ENCODE peak calls at places on chromosomes 12 and 14, in seven cellular contexts. X is right lobe of liver; S is epithelial cell of proximal tubule; P is GM06990; E is HL-60; B is A549; C is activated CD8-positive, alpha-beta T cell treated with anti-CD3 and anti-CD28 coated beads for 36 hours. I is an unnamed sample.

GRCh38 chr14:92613008-92613658 is 99.6 kb downstream of the RIN3 start:
- DNase-seq in B (peak; percentile 47), E (peak; percentile 45), X (no peak), P (peak; percentile 34), C (peak; percentile 80), S (no peak), I (no peak)

GRCh38 chr14:74619672-74620131 is 7.7 kb upstream of the LTBP2 start:
- DNase-seq in S (peak; percentile 74), C (no peak), X (no peak), B (peak; percentile 84), E (no peak), P (no peak), I (peak; percentile 99)

GRCh38 chr12:5307065-5307464 is 124.8 kb upstream of the NTF3 start:
- DNase-seq in E (no peak), X (no peak), S (no peak), P (no peak), B (no peak), C (no peak), I (no peak)

GRCh38 chr12:66118240-66118891 is 12.2 kb downstream of the LLPH start:
- DNase-seq in B (no peak), E (no peak), P (no peak), S (no peak), X (no peak), C (no peak), I (peak; percentile 36)

GRCh38 chr14:104150201-104151027 is 12.0 kb downstream of the KIF26A start:
- DNase-seq in E (no peak), P (no peak), C (no peak), S (no peak), B (peak; percentile 40), X (no peak), I (no peak)

GRCh38 chr14:75543258-75543657 is 21.0 kb downstream of the BATF start:
- DNase-seq in C (no peak), P (no peak), S (no peak), E (no peak), X (no peak), B (no peak), I (no peak)

GRCh38 chr12:120474092-120474960 is 4.8 kb upstream of the SRSF9 start:
- DNase-seq in E (peak; percentile 86), S (no peak), X (no peak), B (peak; percentile 62), C (no peak), P (no peak), I (peak; percentile 75)

GRCh38 chr14:69703047-69704046 is 63.6 kb upstream of the SRSF5 start:
- DNase-seq in P (no peak), B (no peak), C (no peak), E (peak; percentile 52), X (no peak), S (no peak), I (no peak)

GRCh38 chr12:53171725-53172329 is 8.7 kb upstream of the ZNF740 start:
- DNase-seq in C (no peak), E (no peak), P (no peak), B (peak; percentile 47), X (peak; percentile 82), S (no peak), I (no peak)

GRCh38 chr14:105244334-105244733 is 4.0 kb upstream of the BTBD6 start:
- DNase-seq in X (no peak), E (no peak), S (no peak), P (no peak), C (no peak), B (no peak), I (no peak)

GRCh38 chr12:65720739-65721138 is 103.5 kb upstream of the HMGA2 start:
- DNase-seq in B (no peak), E (no peak), C (no peak), S (peak; percentile 29), P (no peak), X (no peak), I (no peak)

GRCh38 chr14:95486875-95487668 is 29.4 kb downstream of the SYNE3 start:
- DNase-seq in S (no peak), E (no peak), P (no peak), C (no peak), X (no peak), B (no peak), I (no peak)

GRCh38 chr14:20429801-20430669 is 5.9 kb downstream of the KLHL33 start:
- DNase-seq in X (no peak), C (peak; percentile 43), B (no peak), E (no peak), P (no peak), S (no peak), I (no peak)

GRCh38 chr12:49369723-49370145 is 2.5 kb downstream of the SPATS2 start:
- DNase-seq in S (no peak), X (no peak), B (peak; percentile 74), P (no peak), C (peak; percentile 70), E (no peak), I (peak; percentile 22)

GRCh38 chr14:92655372-92655771 is 93.1 kb downstream of the LGMN start:
- DNase-seq in B (no peak), E (no peak), P (no peak), C (peak; percentile 68), S (no peak), X (no peak), I (no peak)

GRCh38 chr12:1796515-1797010 is 23.8 kb upstream of the LRTM2 start:
- DNase-seq in E (no peak), S (no peak), C (peak; percentile 65), B (no peak), P (no peak), X (peak; percentile 62), I (no peak)

GRCh38 chr12:49244161-49244560 is 20.7 kb upstream of the TUBA1C start:
- DNase-seq in X (no peak), P (no peak), E (no peak), C (no peak), B (no peak), S (no peak), I (peak; percentile 77)

GRCh38 chr12:31728917-31729640 is at the start of gene AMN1:
- DNase-seq in B (peak; percentile 100), S (peak; percentile 89), P (peak; percentile 100), X (peak; percentile 100), E (peak; percentile 99), C (peak; percentile 99), I (peak; percentile 99)

GRCh38 chr14:98437113-98437512 is 834.9 kb downstream of the BCL11B start:
- DNase-seq in X (no peak), B (no peak), S (no peak), E (no peak), P (no peak), C (no peak), I (no peak)
- TF ChIP-seq CTCF in X (no peak), B (no peak), S (no peak), E (no peak), P (no peak), C (no peak), I (no peak)

GRCh38 chr12:40745386-40745785 is 53.1 kb downstream of the CNTN1 start:
- DNase-seq in E (no peak), C (no peak), X (no peak), S (no peak), B (peak; percentile 42), P (no peak), I (no peak)
- TF ChIP-seq CTCF in E (no peak), C (no peak), X (no peak), S (peak; percentile 40), B (peak; percentile 34), P (peak; percentile 3), I (no peak)

GRCh38 chr12:19925881-19926665 is 442.3 kb upstream of the PDE3A start:
- DNase-seq in X (no peak), P (no peak), E (no peak), C (no peak), S (no peak), B (no peak), I (no peak)
- TF ChIP-seq CTCF in X (no peak), P (no peak), E (no peak), C (no peak), S (no peak), B (no peak), I (no peak)

DNA sequence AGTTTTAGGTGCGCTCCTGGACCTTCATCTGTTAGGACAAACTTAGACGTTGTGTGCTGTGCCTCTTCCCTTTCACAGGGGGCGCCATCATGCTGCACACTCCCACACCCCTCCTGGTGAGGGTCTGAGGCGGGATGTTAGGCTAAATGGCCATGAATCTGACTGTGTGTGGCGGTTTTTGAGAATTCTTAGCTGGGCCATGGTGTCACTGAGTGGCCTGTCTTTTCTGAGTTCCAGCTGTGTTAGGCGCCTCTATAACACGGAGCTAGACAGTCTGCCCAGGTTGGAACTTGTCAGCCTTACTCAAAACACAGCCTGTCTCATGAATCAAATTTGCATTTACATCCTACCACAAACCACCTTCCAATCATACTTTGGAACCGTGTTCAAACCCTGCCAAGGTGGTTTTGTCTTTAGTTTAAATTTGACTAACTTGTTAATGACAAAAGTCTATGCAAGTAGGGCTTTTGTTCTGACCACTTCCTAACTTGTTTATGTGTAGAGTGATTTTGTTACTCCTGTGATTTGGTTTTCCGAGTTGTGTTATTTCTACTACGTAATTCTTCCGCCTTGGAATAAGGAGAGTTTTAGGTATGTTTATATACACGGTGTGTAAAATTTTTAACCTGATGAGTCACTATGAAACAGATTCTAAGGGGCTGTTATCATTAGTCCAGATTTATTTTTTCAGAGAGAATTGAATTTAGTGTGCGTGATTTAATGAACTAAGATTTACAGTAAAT is 19.6 kb downstream of the ACVR1B start:
- DNase-seq in E (no peak), S (peak; percentile 74), X (peak; percentile 48), C (peak; percentile 75), B (peak; percentile 55), P (peak; percentile 80), I (peak; percentile 23)
- TF ChIP-seq CTCF in E (no peak), S (peak; percentile 98), X (no peak), C (peak; percentile 87), B (peak; percentile 56), P (peak; percentile 69), I (peak; percentile 76)

I was measured in HFFc6.